ENCODE peak calls at places on chromosome 6, in five cellular contexts. One of them, this sample, is unnamed. For H3K4me1, the result is how much of the 10 kb centered on the place peaks cover.

GRCh38 chr6:107116328-107116892 is 1.1 kb upstream of the BEND3 start:
- DNase-seq in H1: peak
- DNase-seq in A549: peak
- DNase-seq in K562: peak
- DNase-seq in HepG2: no peak
- DNase-seq in this sample: no peak

GRCh38 chr6:111564482-111564945 is 41.2 kb downstream of the TRAF3IP2 start:
- DNase-seq in K562: no peak
- DNase-seq in HepG2: no peak
- DNase-seq in A549: no peak
- DNase-seq in H1: no peak
- DNase-seq in this sample: no peak

GRCh38 chr6:160507420-160507819 is 156.7 kb downstream of the LPA start:
- DNase-seq in H1: no peak
- DNase-seq in HepG2: peak
- DNase-seq in K562: no peak
- DNase-seq in A549: no peak
- DNase-seq in this sample: no peak

GRCh38 chr6:37713529-37714119 is 15.9 kb upstream of the MDGA1 start:
- DNase-seq in K562: peak
- DNase-seq in HepG2: no peak
- DNase-seq in A549: no peak
- DNase-seq in H1: no peak
- DNase-seq in this sample: no peak

GRCh38 chr6:114323784-114324183 is 19.0 kb downstream of the HS3ST5 start:
- DNase-seq in HepG2: no peak
- DNase-seq in K562: no peak
- DNase-seq in A549: no peak
- DNase-seq in H1: no peak
- DNase-seq in this sample: no peak

GRCh38 chr6:157056275-157056674 is 267.0 kb downstream of the TMEM242 start:
- DNase-seq in A549: no peak
- DNase-seq in K562: no peak
- DNase-seq in HepG2: no peak
- DNase-seq in H1: no peak
- DNase-seq in this sample: no peak

GRCh38 chr6:120526576-120526975 is 807.7 kb downstream of the TBC1D32 start:
- DNase-seq in HepG2: no peak
- DNase-seq in K562: no peak
- DNase-seq in H1: no peak
- DNase-seq in A549: no peak
- DNase-seq in this sample: no peak

GRCh38 chr6:109799664-109800063 is 108.6 kb downstream of the FIG4 start:
- DNase-seq in HepG2: no peak
- DNase-seq in H1: no peak
- DNase-seq in A549: no peak
- DNase-seq in K562: no peak
- DNase-seq in this sample: no peak

GRCh38 chr6:16769986-16770376 is 8.7 kb upstream of the ATXN1 start:
- DNase-seq in H1: no peak
- DNase-seq in K562: no peak
- DNase-seq in A549: peak
- DNase-seq in HepG2: no peak
- DNase-seq in this sample: no peak

GRCh38 chr6:10555625-10556309 is 34.6 kb downstream of the GCNT2 start:
- DNase-seq in A549: no peak
- DNase-seq in H1: peak
- DNase-seq in HepG2: no peak
- DNase-seq in K562: no peak
- DNase-seq in this sample: no peak

GRCh38 chr6:2360126-2360525 is 114.7 kb upstream of the GMDS start:
- DNase-seq in HepG2: no peak
- DNase-seq in A549: no peak
- DNase-seq in H1: no peak
- DNase-seq in K562: no peak
- DNase-seq in this sample: no peak

GRCh38 chr6:120774275-120774674 is 560.0 kb downstream of the TBC1D32 start:
- DNase-seq in H1: no peak
- DNase-seq in HepG2: no peak
- DNase-seq in A549: no peak
- DNase-seq in K562: no peak
- DNase-seq in this sample: no peak

GRCh38 chr6:161561938-161562337 is 288.1 kb upstream of the AGPAT4 start:
- DNase-seq in K562: no peak
- DNase-seq in A549: no peak
- DNase-seq in H1: no peak
- DNase-seq in HepG2: no peak
- DNase-seq in this sample: no peak

GRCh38 chr6:25623874-25624273 is 28.1 kb upstream of the SCGN start:
- DNase-seq in H1: no peak
- DNase-seq in A549: no peak
- DNase-seq in K562: no peak
- DNase-seq in HepG2: no peak
- DNase-seq in this sample: no peak

GRCh38 chr6:5068153-5068751 is 16.9 kb upstream of the PPP1R3G start:
- DNase-seq in HepG2: peak
- DNase-seq in K562: no peak
- DNase-seq in A549: no peak
- DNase-seq in H1: no peak
- DNase-seq in this sample: no peak

GRCh38 chr6:75481936-75482593 is 11.5 kb downstream of the FILIP1 start:
- DNase-seq in A549: no peak
- DNase-seq in HepG2: no peak
- DNase-seq in H1: no peak
- DNase-seq in K562: no peak
- DNase-seq in this sample: no peak

GRCh38 chr6:127832381-127832780 is 68.5 kb downstream of the THEMIS start:
- DNase-seq in H1: no peak
- DNase-seq in A549: no peak
- DNase-seq in HepG2: no peak
- DNase-seq in K562: no peak
- DNase-seq in this sample: no peak

GRCh38 chr6:96547654-96548053 is 15.3 kb upstream of the FHL5 start:
- DNase-seq in H1: no peak
- DNase-seq in HepG2: no peak
- DNase-seq in K562: no peak
- DNase-seq in A549: no peak
- DNase-seq in this sample: no peak

GRCh38 chr6:17470209-17470952 is 77.0 kb downstream of the CAP2 start:
- DNase-seq in HepG2: no peak
- DNase-seq in K562: no peak
- DNase-seq in A549: no peak
- DNase-seq in H1: peak
- DNase-seq in this sample: no peak

GRCh38 chr6:121503633-121504032 is 68.2 kb downstream of the GJA1 start:
- DNase-seq in K562: no peak
- DNase-seq in HepG2: no peak
- DNase-seq in H1: no peak
- DNase-seq in A549: peak
- DNase-seq in this sample: no peak

GRCh38 chr6:131183427-131184095 is 48.3 kb downstream of the AKAP7 start:
- DNase-seq in A549: no peak
- DNase-seq in H1: no peak
- DNase-seq in HepG2: no peak
- DNase-seq in K562: no peak
- DNase-seq in this sample: no peak

GRCh38 chr6:167907837-167908681 is 81.3 kb downstream of the AFDN start:
- DNase-seq in K562: peak
- DNase-seq in HepG2: peak
- DNase-seq in A549: peak
- DNase-seq in H1: no peak
- DNase-seq in this sample: no peak

GRCh38 chr6:74268821-74269600 is 573.0 kb downstream of the CD109 start:
- DNase-seq in K562: no peak
- DNase-seq in H1: no peak
- DNase-seq in A549: no peak
- DNase-seq in HepG2: no peak
- DNase-seq in this sample: no peak

GRCh38 chr6:157221049-157221816 is 102.1 kb downstream of the TMEM242 start:
- DNase-seq in A549: peak
- DNase-seq in H1: peak
- DNase-seq in HepG2: peak
- DNase-seq in K562: peak
- DNase-seq in this sample: peak

GRCh38 chr6:34241351-34242215 is 4.9 kb downstream of the HMGA1 start:
- DNase-seq in K562: no peak
- DNase-seq in HepG2: no peak
- DNase-seq in A549: no peak
- DNase-seq in H1: no peak
- DNase-seq in this sample: no peak

GRCh38 chr6:34240329-34241248 is 3.9 kb downstream of the HMGA1 start:
- DNase-seq in HepG2: no peak
- DNase-seq in K562: no peak
- DNase-seq in H1: no peak
- DNase-seq in A549: no peak
- DNase-seq in this sample: no peak

GRCh38 chr6:34239240-34239825 is 2.7 kb downstream of the HMGA1 start:
- DNase-seq in K562: peak
- DNase-seq in H1: no peak
- DNase-seq in HepG2: no peak
- DNase-seq in A549: no peak
- DNase-seq in this sample: no peak

GRCh38 chr6:34238507-34239239 is 2.0 kb downstream of the HMGA1 start:
- DNase-seq in H1: no peak
- DNase-seq in A549: no peak
- DNase-seq in K562: no peak
- DNase-seq in HepG2: no peak
- DNase-seq in this sample: no peak

GRCh38 chr6:34239893-34240292 is 3.2 kb downstream of the HMGA1 start:
- DNase-seq in HepG2: no peak
- DNase-seq in H1: no peak
- DNase-seq in K562: no peak
- DNase-seq in A549: no peak
- DNase-seq in this sample: no peak
- H3K4me1 ChIP-seq in HepG2: half or more
- H3K4me1 ChIP-seq in H1: under half
- H3K4me1 ChIP-seq in K562: half or more
- H3K4me1 ChIP-seq in A549: half or more
- H3K4me1 ChIP-seq in this sample: under half

GRCh38 chr6:90467546-90467945 is 119.3 kb downstream of the MAP3K7 start:
- DNase-seq in HepG2: no peak
- DNase-seq in A549: no peak
- DNase-seq in K562: no peak
- DNase-seq in H1: no peak
- DNase-seq in this sample: no peak
- TF ChIP-seq KDM1A in HepG2: no peak
- TF ChIP-seq KDM1A in A549: no peak
- TF ChIP-seq KDM1A in K562: no peak
- TF ChIP-seq KDM1A in H1: no peak
- TF ChIP-seq KDM1A in this sample: no peak

GRCh38 chr6:72873438-72873837 is 251.6 kb downstream of the KCNQ5 start:
- DNase-seq in HepG2: no peak
- DNase-seq in H1: no peak
- DNase-seq in K562: no peak
- DNase-seq in A549: no peak
- DNase-seq in this sample: no peak
- TF ChIP-seq RFX5 in HepG2: no peak
- TF ChIP-seq RFX5 in H1: no peak
- TF ChIP-seq RFX5 in K562: no peak
- TF ChIP-seq RFX5 in A549: no peak
- TF ChIP-seq RFX5 in this sample: no peak

DNA sequence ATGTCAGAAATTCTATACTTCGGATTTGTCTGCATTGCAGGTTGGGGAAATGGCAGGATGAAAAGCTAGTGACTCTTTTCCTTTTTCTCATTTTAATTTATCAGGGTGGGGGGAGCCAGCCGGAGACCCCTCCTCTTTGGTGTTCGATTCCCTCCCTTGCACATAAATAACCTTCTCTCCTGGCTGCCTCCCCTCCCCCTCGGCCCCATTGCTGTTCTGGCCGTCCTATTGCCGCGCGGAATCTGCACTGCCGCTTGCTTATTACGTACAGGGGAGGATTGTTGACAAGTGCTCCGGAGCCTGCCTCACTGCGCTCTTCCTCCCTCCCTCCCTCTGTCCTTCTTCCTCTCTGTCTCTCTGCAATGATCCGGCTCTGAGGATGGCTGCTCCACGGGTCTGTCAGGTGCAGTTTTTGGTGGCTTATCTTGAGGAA is 154.7 kb downstream of the JARID2 start:
- DNase-seq in HepG2: no peak
- DNase-seq in H1: no peak
- DNase-seq in A549: peak
- DNase-seq in K562: peak
- DNase-seq in this sample: no peak
- H3K4me1 ChIP-seq in HepG2: under half
- H3K4me1 ChIP-seq in H1: under half
- H3K4me1 ChIP-seq in A549: under half
- H3K4me1 ChIP-seq in K562: under half
- H3K4me1 ChIP-seq in this sample: under half

This sample was measured in GM12878.